ENCODE peak calls at places on chromosomes 2 and 18, in nine cellular contexts. One of them, this sample, is unnamed.

GRCh38 chr2:71563872-71564271 is 110.5 kb downstream of the DYSF start:
- DNase-seq in brain microvascular endothelial cell: no peak
- DNase-seq in endodermal cell: no peak
- DNase-seq in kidney epithelial cell: no peak
- DNase-seq in GM23338: no peak
- DNase-seq in omental fat pad: no peak
- DNase-seq in left lung: no peak
- DNase-seq in H9: no peak
- DNase-seq in HFFc6: no peak
- DNase-seq in this sample: peak

GRCh38 chr2:47072728-47073191 is 82.3 kb downstream of the STPG4 start:
- DNase-seq in left lung: peak
- DNase-seq in kidney epithelial cell: no peak
- DNase-seq in H9: no peak
- DNase-seq in omental fat pad: no peak
- DNase-seq in endodermal cell: no peak
- DNase-seq in brain microvascular endothelial cell: no peak
- DNase-seq in HFFc6: no peak
- DNase-seq in GM23338: no peak
- DNase-seq in this sample: no peak

GRCh38 chr2:43950383-43951008 is 45.3 kb downstream of the LRPPRC start:
- DNase-seq in endodermal cell: no peak
- DNase-seq in kidney epithelial cell: no peak
- DNase-seq in GM23338: peak
- DNase-seq in H9: no peak
- DNase-seq in brain microvascular endothelial cell: peak
- DNase-seq in left lung: no peak
- DNase-seq in omental fat pad: no peak
- DNase-seq in HFFc6: peak
- DNase-seq in this sample: peak

GRCh38 chr2:54388093-54388492 is 68.0 kb upstream of the SPTBN1 start:
- DNase-seq in brain microvascular endothelial cell: no peak
- DNase-seq in left lung: no peak
- DNase-seq in kidney epithelial cell: no peak
- DNase-seq in HFFc6: no peak
- DNase-seq in omental fat pad: no peak
- DNase-seq in endodermal cell: no peak
- DNase-seq in GM23338: no peak
- DNase-seq in H9: no peak
- DNase-seq in this sample: no peak

GRCh38 chr2:240786871-240787311 is 33.1 kb downstream of the KIF1A start:
- DNase-seq in HFFc6: no peak
- DNase-seq in endodermal cell: no peak
- DNase-seq in GM23338: no peak
- DNase-seq in H9: no peak
- DNase-seq in brain microvascular endothelial cell: no peak
- DNase-seq in omental fat pad: no peak
- DNase-seq in left lung: no peak
- DNase-seq in kidney epithelial cell: no peak
- DNase-seq in this sample: no peak

GRCh38 chr2:216539791-216540241 is 41.2 kb downstream of the RPL37A start:
- DNase-seq in omental fat pad: no peak
- DNase-seq in left lung: peak
- DNase-seq in HFFc6: peak
- DNase-seq in H9: no peak
- DNase-seq in GM23338: no peak
- DNase-seq in kidney epithelial cell: peak
- DNase-seq in endodermal cell: no peak
- DNase-seq in brain microvascular endothelial cell: no peak
- DNase-seq in this sample: no peak

GRCh38 chr2:11564864-11565567 is 31.2 kb downstream of the GREB1 start:
- DNase-seq in GM23338: no peak
- DNase-seq in H9: no peak
- DNase-seq in endodermal cell: peak
- DNase-seq in omental fat pad: no peak
- DNase-seq in left lung: peak
- DNase-seq in brain microvascular endothelial cell: no peak
- DNase-seq in kidney epithelial cell: no peak
- DNase-seq in HFFc6: no peak
- DNase-seq in this sample: no peak

GRCh38 chr18:56233595-56233994 is 404.8 kb downstream of the TXNL1 start:
- DNase-seq in H9: no peak
- DNase-seq in brain microvascular endothelial cell: peak
- DNase-seq in left lung: no peak
- DNase-seq in GM23338: no peak
- DNase-seq in omental fat pad: no peak
- DNase-seq in endodermal cell: no peak
- DNase-seq in kidney epithelial cell: no peak
- DNase-seq in HFFc6: peak
- DNase-seq in this sample: peak

GRCh38 chr2:132473174-132473883 is 56.7 kb downstream of the GPR39 start:
- DNase-seq in omental fat pad: no peak
- DNase-seq in left lung: no peak
- DNase-seq in endodermal cell: no peak
- DNase-seq in GM23338: no peak
- DNase-seq in kidney epithelial cell: no peak
- DNase-seq in H9: no peak
- DNase-seq in HFFc6: no peak
- DNase-seq in brain microvascular endothelial cell: no peak
- DNase-seq in this sample: no peak

GRCh38 chr2:201971516-201972228 is 62.0 kb upstream of the FZD7 start:
- DNase-seq in GM23338: no peak
- DNase-seq in HFFc6: no peak
- DNase-seq in H9: no peak
- DNase-seq in kidney epithelial cell: no peak
- DNase-seq in left lung: no peak
- DNase-seq in endodermal cell: no peak
- DNase-seq in omental fat pad: no peak
- DNase-seq in brain microvascular endothelial cell: no peak
- DNase-seq in this sample: peak

GRCh38 chr2:45993476-45993991 is 303.7 kb upstream of the EPAS1 start:
- DNase-seq in omental fat pad: peak
- DNase-seq in H9: peak
- DNase-seq in brain microvascular endothelial cell: peak
- DNase-seq in GM23338: peak
- DNase-seq in HFFc6: peak
- DNase-seq in left lung: peak
- DNase-seq in endodermal cell: peak
- DNase-seq in kidney epithelial cell: no peak
- DNase-seq in this sample: peak

GRCh38 chr2:26710743-26711456 is 18.4 kb downstream of the KCNK3 start:
- DNase-seq in HFFc6: no peak
- DNase-seq in kidney epithelial cell: no peak
- DNase-seq in brain microvascular endothelial cell: no peak
- DNase-seq in left lung: no peak
- DNase-seq in GM23338: no peak
- DNase-seq in endodermal cell: no peak
- DNase-seq in omental fat pad: no peak
- DNase-seq in H9: no peak
- DNase-seq in this sample: no peak

GRCh38 chr18:50286391-50287027 is 983 bp downstream of the CXXC1 start:
- DNase-seq in H9: peak
- DNase-seq in omental fat pad: no peak
- DNase-seq in HFFc6: peak
- DNase-seq in GM23338: peak
- DNase-seq in endodermal cell: peak
- DNase-seq in left lung: no peak
- DNase-seq in brain microvascular endothelial cell: no peak
- DNase-seq in kidney epithelial cell: no peak
- DNase-seq in this sample: peak

GRCh38 chr2:28366496-28367282 is 26.0 kb upstream of the FOSL2 start:
- DNase-seq in left lung: no peak
- DNase-seq in brain microvascular endothelial cell: peak
- DNase-seq in HFFc6: no peak
- DNase-seq in GM23338: no peak
- DNase-seq in H9: no peak
- DNase-seq in endodermal cell: no peak
- DNase-seq in kidney epithelial cell: no peak
- DNase-seq in omental fat pad: no peak
- DNase-seq in this sample: no peak

GRCh38 chr2:105329197-105329554 is 359 bp downstream of the TGFBRAP1 start:
- DNase-seq in kidney epithelial cell: no peak
- DNase-seq in left lung: no peak
- DNase-seq in GM23338: no peak
- DNase-seq in omental fat pad: no peak
- DNase-seq in brain microvascular endothelial cell: no peak
- DNase-seq in endodermal cell: peak
- DNase-seq in H9: no peak
- DNase-seq in HFFc6: no peak
- DNase-seq in this sample: no peak

GRCh38 chr18:21955757-21956652 is 213.4 kb upstream of the GATA6 start:
- DNase-seq in HFFc6: peak
- DNase-seq in endodermal cell: peak
- DNase-seq in GM23338: peak
- DNase-seq in omental fat pad: peak
- DNase-seq in left lung: peak
- DNase-seq in brain microvascular endothelial cell: peak
- DNase-seq in kidney epithelial cell: no peak
- DNase-seq in H9: peak
- DNase-seq in this sample: peak

GRCh38 chr2:141517852-141518421 is 612.9 kb downstream of the LRP1B start:
- DNase-seq in endodermal cell: no peak
- DNase-seq in HFFc6: no peak
- DNase-seq in brain microvascular endothelial cell: no peak
- DNase-seq in H9: no peak
- DNase-seq in GM23338: no peak
- DNase-seq in left lung: no peak
- DNase-seq in omental fat pad: no peak
- DNase-seq in kidney epithelial cell: no peak
- DNase-seq in this sample: no peak

GRCh38 chr18:44937985-44938384 is 257.3 kb downstream of the SETBP1 start:
- DNase-seq in HFFc6: no peak
- DNase-seq in kidney epithelial cell: no peak
- DNase-seq in GM23338: no peak
- DNase-seq in endodermal cell: peak
- DNase-seq in left lung: no peak
- DNase-seq in omental fat pad: no peak
- DNase-seq in brain microvascular endothelial cell: no peak
- DNase-seq in H9: no peak
- DNase-seq in this sample: no peak

GRCh38 chr2:202780514-202781021 is 91.0 kb downstream of the ICA1L start:
- DNase-seq in brain microvascular endothelial cell: peak
- DNase-seq in H9: no peak
- DNase-seq in omental fat pad: no peak
- DNase-seq in HFFc6: peak
- DNase-seq in left lung: no peak
- DNase-seq in endodermal cell: no peak
- DNase-seq in kidney epithelial cell: peak
- DNase-seq in GM23338: no peak
- DNase-seq in this sample: no peak

GRCh38 chr2:119286661-119287060 is 63.0 kb downstream of the STEAP3 start:
- DNase-seq in HFFc6: no peak
- DNase-seq in kidney epithelial cell: no peak
- DNase-seq in H9: no peak
- DNase-seq in brain microvascular endothelial cell: no peak
- DNase-seq in omental fat pad: no peak
- DNase-seq in endodermal cell: no peak
- DNase-seq in GM23338: no peak
- DNase-seq in left lung: no peak
- DNase-seq in this sample: no peak

GRCh38 chr2:127275356-127275755 is 18.6 kb downstream of the ERCC3 start:
- DNase-seq in endodermal cell: no peak
- DNase-seq in brain microvascular endothelial cell: no peak
- DNase-seq in left lung: no peak
- DNase-seq in GM23338: no peak
- DNase-seq in HFFc6: no peak
- DNase-seq in omental fat pad: no peak
- DNase-seq in H9: no peak
- DNase-seq in kidney epithelial cell: no peak
- DNase-seq in this sample: no peak

GRCh38 chr2:127275789-127276188 is 18.2 kb downstream of the ERCC3 start:
- DNase-seq in GM23338: no peak
- DNase-seq in endodermal cell: no peak
- DNase-seq in H9: no peak
- DNase-seq in brain microvascular endothelial cell: no peak
- DNase-seq in kidney epithelial cell: no peak
- DNase-seq in left lung: no peak
- DNase-seq in HFFc6: no peak
- DNase-seq in omental fat pad: no peak
- DNase-seq in this sample: no peak

GRCh38 chr2:127270663-127271062 is 23.3 kb downstream of the ERCC3 start:
- DNase-seq in omental fat pad: no peak
- DNase-seq in GM23338: peak
- DNase-seq in brain microvascular endothelial cell: no peak
- DNase-seq in H9: no peak
- DNase-seq in kidney epithelial cell: no peak
- DNase-seq in HFFc6: no peak
- DNase-seq in left lung: no peak
- DNase-seq in endodermal cell: no peak
- DNase-seq in this sample: no peak
- TF ChIP-seq CTCF in omental fat pad: no peak
- TF ChIP-seq CTCF in GM23338: peak
- TF ChIP-seq CTCF in brain microvascular endothelial cell: peak
- TF ChIP-seq CTCF in H9: peak
- TF ChIP-seq CTCF in kidney epithelial cell: no peak
- TF ChIP-seq CTCF in HFFc6: peak
- TF ChIP-seq CTCF in left lung: no peak
- TF ChIP-seq CTCF in endodermal cell: peak
- TF ChIP-seq CTCF in this sample: no peak

GRCh38 chr2:75605770-75606535 is 40.6 kb upstream of the MRPL19 start:
- DNase-seq in endodermal cell: peak
- DNase-seq in omental fat pad: no peak
- DNase-seq in HFFc6: peak
- DNase-seq in brain microvascular endothelial cell: peak
- DNase-seq in H9: no peak
- DNase-seq in GM23338: peak
- DNase-seq in kidney epithelial cell: peak
- DNase-seq in left lung: peak
- DNase-seq in this sample: peak
- TF ChIP-seq CTCF in endodermal cell: peak
- TF ChIP-seq CTCF in omental fat pad: no peak
- TF ChIP-seq CTCF in HFFc6: peak
- TF ChIP-seq CTCF in brain microvascular endothelial cell: peak
- TF ChIP-seq CTCF in H9: peak
- TF ChIP-seq CTCF in GM23338: no peak
- TF ChIP-seq CTCF in kidney epithelial cell: peak
- TF ChIP-seq CTCF in left lung: no peak
- TF ChIP-seq CTCF in this sample: peak

DNA sequence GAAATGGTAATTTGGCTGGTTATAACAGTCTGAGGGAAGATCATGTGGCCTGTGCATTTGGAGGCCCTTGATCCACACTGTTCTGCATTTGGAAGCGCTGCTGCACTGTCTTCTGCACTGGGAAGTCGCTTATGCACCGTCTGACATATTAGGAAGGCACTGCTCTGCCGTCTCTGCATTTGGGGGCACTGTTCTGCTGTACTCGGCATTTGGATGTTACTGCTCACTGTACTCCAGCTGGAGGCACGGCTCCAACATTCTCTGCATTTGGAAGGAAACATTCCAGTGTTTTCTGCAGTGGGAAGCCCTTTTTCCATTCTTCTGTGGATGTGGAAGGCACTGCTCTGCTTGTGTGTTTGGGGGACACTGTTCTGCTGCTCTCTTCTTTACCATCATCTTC is 9.6 kb upstream of the PROM2 start:
- DNase-seq in omental fat pad: no peak
- DNase-seq in HFFc6: no peak
- DNase-seq in left lung: no peak
- DNase-seq in endodermal cell: no peak
- DNase-seq in H9: no peak
- DNase-seq in GM23338: no peak
- DNase-seq in kidney epithelial cell: no peak
- DNase-seq in brain microvascular endothelial cell: no peak
- DNase-seq in this sample: peak
- TF ChIP-seq CTCF in omental fat pad: no peak
- TF ChIP-seq CTCF in HFFc6: no peak
- TF ChIP-seq CTCF in left lung: no peak
- TF ChIP-seq CTCF in endodermal cell: no peak
- TF ChIP-seq CTCF in H9: no peak
- TF ChIP-seq CTCF in GM23338: no peak
- TF ChIP-seq CTCF in kidney epithelial cell: no peak
- TF ChIP-seq CTCF in brain microvascular endothelial cell: peak
- TF ChIP-seq CTCF in this sample: peak

GRCh38 chr2:103179800-103180199 is 418.0 kb downstream of the TMEM182 start:
- DNase-seq in left lung: no peak
- DNase-seq in H9: no peak
- DNase-seq in GM23338: no peak
- DNase-seq in omental fat pad: no peak
- DNase-seq in HFFc6: no peak
- DNase-seq in kidney epithelial cell: no peak
- DNase-seq in endodermal cell: no peak
- DNase-seq in brain microvascular endothelial cell: no peak
- DNase-seq in this sample: no peak
- TF ChIP-seq CTCF in left lung: no peak
- TF ChIP-seq CTCF in H9: no peak
- TF ChIP-seq CTCF in GM23338: no peak
- TF ChIP-seq CTCF in omental fat pad: no peak
- TF ChIP-seq CTCF in HFFc6: no peak
- TF ChIP-seq CTCF in kidney epithelial cell: no peak
- TF ChIP-seq CTCF in endodermal cell: no peak
- TF ChIP-seq CTCF in brain microvascular endothelial cell: no peak
- TF ChIP-seq CTCF in this sample: no peak

This sample was measured in AG10803.